ENCODE peak calls at places on chromosomes 16 and 17, in nine cellular contexts. T, F, L, H, I, Z, K, W and V are unnamed samples.

GRCh38 chr16:84754353-84754856 is 54.6 kb downstream of the USP10 start:
- DNase-seq in T (peak), F (peak), L (peak), H (no peak), I (peak), Z (no peak), K (peak), W (peak), V (peak)

GRCh38 chr17:50114849-50115357 is 15.1 kb downstream of the SAMD14 start:
- DNase-seq in T (no peak), F (peak), L (peak), H (no peak), I (no peak), Z (no peak), K (no peak), W (peak), V (peak)

GRCh38 chr17:83189673-83190385 is 110.4 kb downstream of the METRNL start:
- DNase-seq in T (peak), F (no peak), L (peak), H (peak), I (no peak), Z (peak), K (peak), W (no peak), V (peak)

GRCh38 chr17:63476494-63476856 is 386 bp upstream of the ACE start:
- DNase-seq in T (no peak), F (no peak), L (no peak), H (no peak), I (no peak), Z (no peak), K (no peak), W (no peak), V (no peak)

GRCh38 chr17:76107507-76107906 is 3.9 kb upstream of the EXOC7 start:
- DNase-seq in T (no peak), F (no peak), L (no peak), H (no peak), I (no peak), Z (no peak), K (no peak), W (no peak), V (peak)

GRCh38 chr17:62675260-62675659 is 47.8 kb downstream of the MRC2 start:
- DNase-seq in T (no peak), F (no peak), L (no peak), H (no peak), I (no peak), Z (peak), K (no peak), W (no peak), V (no peak)

GRCh38 chr17:50495918-50496317 is 12.3 kb upstream of the MYCBPAP start:
- DNase-seq in T (no peak), F (no peak), L (no peak), H (no peak), I (no peak), Z (no peak), K (no peak), W (no peak), V (peak)

GRCh38 chr17:80180192-80180591 is 10.4 kb downstream of the CARD14 start:
- DNase-seq in T (no peak), F (no peak), L (no peak), H (no peak), I (no peak), Z (no peak), K (no peak), W (no peak), V (no peak)

GRCh38 chr17:45038771-45039634 is 12.4 kb downstream of the DCAKD start:
- DNase-seq in T (no peak), F (no peak), L (no peak), H (peak), I (no peak), Z (no peak), K (no peak), W (no peak), V (peak)

GRCh38 chr16:81889896-81890634 is 111.0 kb downstream of the PLCG2 start:
- DNase-seq in T (peak), F (peak), L (peak), H (no peak), I (peak), Z (peak), K (peak), W (peak), V (peak)

GRCh38 chr17:15462962-15463361 is 4.5 kb downstream of the CDRT4 start:
- DNase-seq in T (no peak), F (no peak), L (no peak), H (peak), I (no peak), Z (no peak), K (no peak), W (no peak), V (peak)

GRCh38 chr17:39145143-39145542 is 6.3 kb downstream of the PLXDC1 start:
- DNase-seq in T (no peak), F (no peak), L (no peak), H (peak), I (no peak), Z (no peak), K (no peak), W (no peak), V (no peak)

GRCh38 chr16:84928679-84929420 is 82.5 kb downstream of the ZDHHC7 start:
- DNase-seq in T (no peak), F (peak), L (no peak), H (peak), I (no peak), Z (peak), K (no peak), W (no peak), V (peak)

GRCh38 chr17:42289863-42290165 is 1.5 kb downstream of the STAT5A start:
- DNase-seq in T (no peak), F (no peak), L (peak), H (no peak), I (no peak), Z (no peak), K (no peak), W (no peak), V (no peak)

GRCh38 chr17:49280061-49280460 is 49.5 kb upstream of the PHOSPHO1 start:
- DNase-seq in T (no peak), F (no peak), L (no peak), H (no peak), I (no peak), Z (peak), K (no peak), W (no peak), V (no peak)

GRCh38 chr17:72446525-72447250 is 325.9 kb downstream of the SOX9 start:
- DNase-seq in T (no peak), F (peak), L (no peak), H (no peak), I (no peak), Z (no peak), K (no peak), W (no peak), V (no peak)

GRCh38 chr16:88785106-88785924 is at the start of gene PIEZO1:
- DNase-seq in T (peak), F (peak), L (peak), H (peak), I (peak), Z (peak), K (no peak), W (no peak), V (no peak)

GRCh38 chr16:89890200-89890599 is 16.8 kb downstream of the TCF25 start:
- DNase-seq in T (no peak), F (no peak), L (peak), H (no peak), I (no peak), Z (no peak), K (no peak), W (no peak), V (peak)

GRCh38 chr16:29012913-29013641 is 28.2 kb downstream of the LAT start:
- DNase-seq in T (no peak), F (no peak), L (no peak), H (no peak), I (peak), Z (no peak), K (no peak), W (no peak), V (no peak)

GRCh38 chr17:78315355-78316114 is 44.3 kb downstream of the SOCS3 start:
- DNase-seq in T (peak), F (peak), L (peak), H (peak), I (no peak), Z (no peak), K (no peak), W (no peak), V (peak)

GRCh38 chr16:27248036-27248435 is 20.5 kb downstream of the NSMCE1 start:
- DNase-seq in T (no peak), F (no peak), L (no peak), H (no peak), I (no peak), Z (no peak), K (no peak), W (no peak), V (no peak)

GRCh38 chr17:179066-179432 is 2.4 kb downstream of the DOC2B start:
- DNase-seq in T (no peak), F (no peak), L (no peak), H (no peak), I (no peak), Z (no peak), K (no peak), W (no peak), V (no peak)

GRCh38 chr16:24093049-24093448 is 163.1 kb upstream of the CACNG3 start:
- DNase-seq in T (no peak), F (no peak), L (no peak), H (no peak), I (no peak), Z (no peak), K (no peak), W (no peak), V (no peak)

GRCh38 chr16:27767081-27767480 is 217.1 kb downstream of the KATNIP start:
- DNase-seq in T (no peak), F (no peak), L (no peak), H (peak), I (no peak), Z (no peak), K (no peak), W (no peak), V (no peak)

GRCh38 chr17:74446551-74447500 is 14.9 kb downstream of the GPRC5C start:
- DNase-seq in T (peak), F (no peak), L (peak), H (peak), I (no peak), Z (peak), K (no peak), W (no peak), V (peak)

GRCh38 chr16:87966685-87967185 is 15.5 kb downstream of the BANP start:
- DNase-seq in T (no peak), F (peak), L (no peak), H (no peak), I (no peak), Z (no peak), K (no peak), W (no peak), V (no peak)

GRCh38 chr17:44633998-44634397 is 22.3 kb upstream of the MEIOC start:
- DNase-seq in T (no peak), F (no peak), L (no peak), H (no peak), I (no peak), Z (no peak), K (no peak), W (no peak), V (no peak)